ENCODE peak calls at places on chromosome 22, in four cellular contexts. G is tibial nerve, K is bronchial epithelial cell, D is thoracic aorta. I is an unnamed sample.

GRCh38 chr22:21632237-21632895 is at the start of gene CCDC116:
- DNase-seq in G (no peak), D (no peak), K (no peak), I (no peak)

GRCh38 chr22:47048123-47049077 is 285.9 kb downstream of the TBC1D22A start:
- DNase-seq in D (no peak), K (no peak), G (no peak), I (no peak)

GRCh38 chr22:47810505-47811500 is 1048.4 kb downstream of the TBC1D22A start:
- DNase-seq in G (no peak), K (no peak), D (no peak), I (no peak)

GRCh38 chr22:33438273-33438672 is 380.1 kb upstream of the SYN3 start:
- DNase-seq in K (peak), D (no peak), G (no peak), I (peak)

GRCh38 chr22:46604306-46604690 is 15.9 kb upstream of the GRAMD4 start:
- DNase-seq in D (no peak), G (peak), K (no peak), I (no peak)

GRCh38 chr22:31628969-31629723 is 32.9 kb downstream of the PISD start:
- DNase-seq in D (no peak), G (no peak), K (no peak), I (no peak)

GRCh38 chr22:33832558-33833151 is 87.6 kb downstream of the LARGE1 start:
- DNase-seq in G (no peak), D (no peak), K (no peak), I (no peak)

GRCh38 chr22:22429374-22430108 is 79.0 kb downstream of the ZNF280B start:
- DNase-seq in K (no peak), G (no peak), D (no peak), I (no peak)

GRCh38 chr22:28978158-28978557 is 83.5 kb downstream of the C22orf31 start:
- DNase-seq in D (no peak), K (peak), G (no peak), I (peak)

GRCh38 chr22:36333632-36334031 is 54.1 kb downstream of the MYH9 start:
- DNase-seq in K (peak), G (no peak), D (no peak), I (no peak)

GRCh38 chr22:30781271-30781875 is 86.7 kb downstream of the OSBP2 start:
- DNase-seq in D (no peak), G (no peak), K (peak), I (peak)

GRCh38 chr22:45341503-45341902 is 31.8 kb downstream of the FAM118A start:
- DNase-seq in K (no peak), D (no peak), G (no peak), I (no peak)

GRCh38 chr22:38031491-38031890 is 25.7 kb upstream of the PICK1 start:
- DNase-seq in G (no peak), D (no peak), K (no peak), I (no peak)

GRCh38 chr22:17807571-17808410 is 33.5 kb upstream of the BID start:
- DNase-seq in D (no peak), K (no peak), G (no peak), I (no peak)

GRCh38 chr22:50245214-50246072 is 620 bp upstream of the TUBGCP6 start:
- DNase-seq in G (no peak), K (no peak), D (no peak), I (no peak)

GRCh38 chr22:50244420-50245213 is at the start of gene TUBGCP6:
- DNase-seq in K (peak), D (peak), G (peak), I (peak)

GRCh38 chr22:50247748-50248147 is 2.9 kb upstream of the TUBGCP6 start:
- DNase-seq in G (no peak), D (no peak), K (peak), I (peak)

GRCh38 chr22:50248192-50249084 is 2.6 kb downstream of the HDAC10 start:
- DNase-seq in K (no peak), D (no peak), G (no peak), I (no peak)

GRCh38 chr22:50246242-50247175 is 1.7 kb upstream of the TUBGCP6 start:
- DNase-seq in G (no peak), K (no peak), D (no peak), I (no peak)
- TF ChIP-seq CTCF in G (no peak), K (peak), D (no peak), I (no peak)

DNA sequence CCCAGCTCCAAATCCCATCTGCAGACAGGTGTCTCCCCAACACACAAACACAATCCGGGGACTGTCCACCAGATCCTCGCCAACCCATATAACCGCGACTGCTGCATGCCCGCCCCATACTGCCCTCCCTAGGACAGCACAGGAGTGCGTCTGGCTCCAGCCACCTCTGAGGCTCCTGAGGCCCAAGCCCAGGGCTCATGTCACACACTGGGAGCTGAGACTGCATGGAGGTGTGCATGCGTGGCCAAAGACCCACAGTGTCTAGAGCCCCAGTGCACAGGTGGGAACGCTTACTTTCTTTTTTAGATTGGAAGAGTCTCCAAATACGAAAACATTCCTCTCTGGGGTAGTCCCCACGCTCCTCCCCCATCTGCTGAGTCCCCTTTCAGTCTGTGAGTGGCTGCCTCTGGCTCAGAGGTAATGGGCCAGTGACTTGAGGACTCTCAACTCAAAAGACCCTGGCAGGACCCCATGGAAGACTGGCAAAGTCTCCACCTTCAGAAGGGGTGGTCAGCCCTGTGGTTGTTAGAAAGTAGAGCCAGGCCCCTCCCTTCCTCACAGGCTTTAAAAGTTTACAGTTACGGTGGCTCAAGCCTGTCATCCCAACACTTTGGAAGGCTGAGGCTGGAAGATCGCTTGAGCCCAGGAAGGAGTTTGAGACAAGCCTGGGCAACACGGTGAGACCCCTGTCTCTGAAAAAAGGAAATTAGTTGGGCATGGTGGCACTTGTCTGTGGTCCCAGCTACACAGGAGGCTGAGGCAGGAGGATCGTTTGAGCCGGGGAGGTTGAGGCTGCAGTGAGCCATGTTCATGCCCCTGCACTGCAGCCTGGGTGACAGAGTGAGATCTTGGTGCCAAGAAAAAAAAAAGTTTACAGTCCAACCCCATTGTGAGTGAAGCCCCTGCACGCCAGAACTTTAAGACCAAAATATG is 2.3 kb downstream of the CBX7 start:
- DNase-seq in G (no peak), D (no peak), K (no peak), I (no peak)
- TF ChIP-seq CTCF in G (peak), D (no peak), K (no peak), I (no peak)

GRCh38 chr22:39319284-39320170 is at the start of gene RPL3:
- DNase-seq in G (peak), D (peak), K (peak), I (peak)
- TF ChIP-seq CTCF in G (peak), D (no peak), K (peak), I (no peak)

GRCh38 chr22:25111579-25112517 is 87.8 kb upstream of the CRYBB3 start:
- DNase-seq in K (no peak), D (peak), G (peak), I (no peak)
- TF ChIP-seq CTCF in K (no peak), D (no peak), G (no peak), I (no peak)

DNA sequence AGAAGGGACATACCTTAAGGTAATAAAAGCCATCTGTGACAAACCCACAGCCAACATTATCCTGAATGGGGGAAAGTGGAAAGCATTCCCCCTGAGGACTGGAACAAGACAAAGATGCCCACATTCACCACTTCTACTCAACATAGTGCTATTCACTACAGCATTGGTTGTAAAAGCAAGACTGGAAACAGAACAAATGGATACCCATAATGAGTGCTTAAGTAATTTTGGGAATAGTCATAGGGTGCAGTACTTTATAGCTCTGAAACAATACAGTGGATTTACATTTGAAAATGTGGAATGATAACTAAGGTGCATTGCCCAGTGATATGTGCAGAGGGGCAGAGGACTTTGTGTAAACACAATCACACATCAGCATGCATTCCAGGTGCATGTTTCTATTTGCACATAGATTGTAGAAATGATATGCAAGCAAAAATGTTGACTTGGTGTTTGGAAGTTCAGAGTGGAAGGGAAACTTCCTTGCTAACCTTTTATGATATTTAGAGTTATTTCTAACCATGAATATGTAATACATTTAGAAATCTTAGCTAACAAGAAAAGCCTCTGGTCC is 112.3 kb downstream of the IGLL1 start:
- DNase-seq in D (no peak), G (no peak), K (no peak), I (no peak)
- TF ChIP-seq CTCF in D (no peak), G (no peak), K (no peak), I (no peak)

GRCh38 chr22:41946360-41947180 is at the start of gene CENPM:
- DNase-seq in D (peak), G (peak), K (peak), I (peak)
- TF ChIP-seq CTCF in D (no peak), G (no peak), K (no peak), I (peak)